ENCODE peak calls at places on chromosome 3, in six cellular contexts. One of them, this sample, is unnamed.

GRCh38 chr3:20125912-20126311 is 60.1 kb downstream of the SGO1 start:
- DNase-seq in neural crest cell: no peak
- DNase-seq in A172: no peak
- DNase-seq in amniotic epithelial cell: no peak
- DNase-seq in anterior cingulate cortex: no peak
- DNase-seq in EH: no peak
- DNase-seq in this sample: no peak

GRCh38 chr3:46407976-46408375 is 917 bp downstream of the CCRL2 start:
- DNase-seq in neural crest cell: no peak
- DNase-seq in A172: no peak
- DNase-seq in amniotic epithelial cell: no peak
- DNase-seq in anterior cingulate cortex: no peak
- DNase-seq in EH: no peak
- DNase-seq in this sample: no peak

GRCh38 chr3:159804726-159805410 is 183.8 kb upstream of the IL12A start:
- DNase-seq in neural crest cell: peak; percentile 52
- DNase-seq in A172: peak; percentile 86
- DNase-seq in amniotic epithelial cell: peak; percentile 85
- DNase-seq in anterior cingulate cortex: peak; percentile 21
- DNase-seq in EH: peak; percentile 89
- DNase-seq in this sample: peak; percentile 33

GRCh38 chr3:126406389-126407296 is 11.9 kb downstream of the CFAP100 start:
- DNase-seq in neural crest cell: no peak
- DNase-seq in A172: no peak
- DNase-seq in amniotic epithelial cell: no peak
- DNase-seq in anterior cingulate cortex: no peak
- DNase-seq in EH: no peak
- DNase-seq in this sample: no peak

GRCh38 chr3:191376742-191377141 is 46.4 kb upstream of the UTS2B start:
- DNase-seq in neural crest cell: no peak
- DNase-seq in A172: peak; percentile 69
- DNase-seq in amniotic epithelial cell: peak; percentile 82
- DNase-seq in anterior cingulate cortex: no peak
- DNase-seq in EH: peak; percentile 89
- DNase-seq in this sample: no peak

GRCh38 chr3:33425456-33425855 is 14.7 kb downstream of the UBP1 start:
- DNase-seq in neural crest cell: no peak
- DNase-seq in A172: no peak
- DNase-seq in amniotic epithelial cell: no peak
- DNase-seq in anterior cingulate cortex: no peak
- DNase-seq in EH: no peak
- DNase-seq in this sample: no peak

GRCh38 chr3:164515256-164515655 is 563.0 kb downstream of the SI start:
- DNase-seq in neural crest cell: no peak
- DNase-seq in A172: no peak
- DNase-seq in amniotic epithelial cell: no peak
- DNase-seq in anterior cingulate cortex: no peak
- DNase-seq in EH: no peak
- DNase-seq in this sample: no peak

GRCh38 chr3:156605686-156606605 is 51.0 kb upstream of the SSR3 start:
- DNase-seq in neural crest cell: peak; percentile 24
- DNase-seq in A172: peak; percentile 89
- DNase-seq in amniotic epithelial cell: peak; percentile 58
- DNase-seq in anterior cingulate cortex: no peak
- DNase-seq in EH: peak; percentile 87
- DNase-seq in this sample: peak; percentile 30

GRCh38 chr3:32137870-32138269 is 31.4 kb downstream of the GPD1L start:
- DNase-seq in neural crest cell: no peak
- DNase-seq in A172: no peak
- DNase-seq in amniotic epithelial cell: no peak
- DNase-seq in anterior cingulate cortex: no peak
- DNase-seq in EH: no peak
- DNase-seq in this sample: no peak

GRCh38 chr3:47705391-47705790 is 76.3 kb downstream of the SMARCC1 start:
- DNase-seq in neural crest cell: no peak
- DNase-seq in A172: no peak
- DNase-seq in amniotic epithelial cell: no peak
- DNase-seq in anterior cingulate cortex: no peak
- DNase-seq in EH: no peak
- DNase-seq in this sample: no peak

GRCh38 chr3:126348308-126348920 is 8.8 kb downstream of the KLF15 start:
- DNase-seq in neural crest cell: no peak
- DNase-seq in A172: no peak
- DNase-seq in amniotic epithelial cell: no peak
- DNase-seq in anterior cingulate cortex: no peak
- DNase-seq in EH: no peak
- DNase-seq in this sample: no peak

GRCh38 chr3:109835958-109836357 is 498.6 kb upstream of the DPPA4 start:
- DNase-seq in neural crest cell: no peak
- DNase-seq in A172: no peak
- DNase-seq in amniotic epithelial cell: no peak
- DNase-seq in anterior cingulate cortex: no peak
- DNase-seq in EH: no peak
- DNase-seq in this sample: no peak

GRCh38 chr3:110583373-110583935 is 488.2 kb upstream of the NECTIN3 start:
- DNase-seq in neural crest cell: no peak
- DNase-seq in A172: no peak
- DNase-seq in amniotic epithelial cell: no peak
- DNase-seq in anterior cingulate cortex: no peak
- DNase-seq in EH: peak; percentile 59
- DNase-seq in this sample: no peak

GRCh38 chr3:151085227-151085888 is at the start of gene MED12L:
- DNase-seq in neural crest cell: peak; percentile 65
- DNase-seq in A172: peak; percentile 30
- DNase-seq in amniotic epithelial cell: peak; percentile 62
- DNase-seq in anterior cingulate cortex: peak; percentile 53
- DNase-seq in EH: peak; percentile 68
- DNase-seq in this sample: no peak

GRCh38 chr3:148911173-148911572 is 46.1 kb downstream of the CPA3 start:
- DNase-seq in neural crest cell: no peak
- DNase-seq in A172: peak; percentile 7
- DNase-seq in amniotic epithelial cell: peak; percentile 24
- DNase-seq in anterior cingulate cortex: no peak
- DNase-seq in EH: no peak
- DNase-seq in this sample: no peak

GRCh38 chr3:3685721-3686120 is 113.5 kb upstream of the LRRN1 start:
- DNase-seq in neural crest cell: no peak
- DNase-seq in A172: no peak
- DNase-seq in amniotic epithelial cell: no peak
- DNase-seq in anterior cingulate cortex: no peak
- DNase-seq in EH: no peak
- DNase-seq in this sample: no peak

This sample was measured in nucleus accumbens.